ENCODE peak calls at places on chromosomes 1 and 21, in seven cellular contexts. Q, I, L, R, D, S and Y are unnamed samples.
A peak's percentile ranks its signal among the peaks of the same experiment; 100 is the strongest.

GRCh38 chr1:157691285-157691920 is 9.2 kb downstream of the FCRL3 start:
- DNase-seq in D (no peak), I (no peak), L (no peak), R (no peak), Q (peak; percentile 34), S (no peak), Y (no peak)

GRCh38 chr1:228920791-228921190 is 185.5 kb downstream of the RHOU start:
- DNase-seq in I (no peak), L (no peak), S (no peak), R (no peak), Q (no peak), D (no peak), Y (no peak)

GRCh38 chr1:39396671-39397070 is 94.8 kb upstream of the BMP8A start:
- DNase-seq in L (no peak), I (no peak), S (no peak), R (no peak), D (no peak), Q (no peak), Y (no peak)

GRCh38 chr1:162178432-162178831 is 108.9 kb downstream of the NOS1AP start:
- DNase-seq in Q (no peak), I (no peak), D (no peak), R (no peak), S (no peak), L (no peak), Y (no peak)

GRCh38 chr1:222592171-222592570 is 2.4 kb upstream of the TAF1A start:
- DNase-seq in L (no peak), Q (no peak), S (no peak), I (peak; percentile 11), D (no peak), R (no peak), Y (no peak)

GRCh38 chr1:178939328-178939727 is 68.5 kb upstream of the ANGPTL1 start:
- DNase-seq in L (no peak), R (no peak), D (no peak), Q (no peak), I (no peak), S (peak; percentile 49), Y (no peak)

GRCh38 chr21:19507682-19508260 is 1104.2 kb upstream of the TMPRSS15 start:
- DNase-seq in L (no peak), R (no peak), S (no peak), D (no peak), Q (peak; percentile 42), I (peak; percentile 32), Y (no peak)

GRCh38 chr1:42422672-42423236 is 33.1 kb downstream of the ZMYND12 start:
- DNase-seq in R (no peak), D (no peak), S (no peak), I (no peak), Q (no peak), L (no peak), Y (no peak)

GRCh38 chr1:27382950-27383627 is at the start of gene CD164L2:
- DNase-seq in S (no peak), L (peak; percentile 46), I (no peak), D (peak; percentile 42), R (peak; percentile 61), Q (no peak), Y (no peak)